ENCODE peak calls at places on chromosomes 6 and 20, in seven cellular contexts. Y is dorsolateral prefrontal cortex; W is lung; M is tibial artery; J is mucosa of descending colon; L is endothelial cell of umbilical vein; R is CD8-positive, alpha-beta memory T cell. H is an unnamed sample.

GRCh38 chr6:160349837-160350236 is 1.7 kb downstream of the SLC22A3 start:
- DNase-seq in W (no peak), R (no peak), J (no peak), Y (no peak), M (no peak), L (no peak), H (no peak)

GRCh38 chr20:4451487-4451886 is 270.2 kb upstream of the PRND start:
- DNase-seq in J (no peak), L (no peak), W (peak), Y (no peak), R (no peak), M (no peak), H (no peak)

GRCh38 chr6:43917878-43918382 is 147.9 kb downstream of the VEGFA start:
- DNase-seq in W (no peak), R (no peak), J (no peak), Y (no peak), L (no peak), M (no peak), H (no peak)

GRCh38 chr20:61764471-61765020 is 301.1 kb downstream of the TAF4 start:
- DNase-seq in R (no peak), W (no peak), Y (no peak), M (peak), J (no peak), L (no peak), H (no peak)

GRCh38 chr6:138161434-138162103 is at the start of gene ARFGEF3:
- DNase-seq in Y (peak), M (no peak), L (peak), R (peak), J (peak), W (peak), H (no peak)

GRCh38 chr20:56360899-56361199 is 2.1 kb downstream of the FAM210B start:
- DNase-seq in Y (no peak), W (no peak), R (no peak), M (no peak), J (no peak), L (no peak), H (no peak)

GRCh38 chr6:125432014-125432413 is 130.2 kb upstream of the HDDC2 start:
- DNase-seq in J (no peak), R (no peak), W (no peak), M (no peak), L (no peak), Y (no peak), H (no peak)

GRCh38 chr20:20215976-20216727 is 151.8 kb upstream of the INSM1 start:
- DNase-seq in W (no peak), L (no peak), Y (no peak), M (no peak), J (no peak), R (peak), H (no peak)

GRCh38 chr20:36334281-36335075 is 28.3 kb downstream of the DLGAP4 start:
- DNase-seq in W (no peak), L (no peak), M (no peak), Y (no peak), R (no peak), J (no peak), H (no peak)

GRCh38 chr20:33733654-33734576 is 2.1 kb downstream of the ZNF341 start:
- DNase-seq in M (no peak), Y (no peak), L (peak), W (peak), R (no peak), J (peak), H (no peak)

GRCh38 chr20:18857640-18858039 is 44.1 kb downstream of the SCP2D1 start:
- DNase-seq in W (no peak), R (no peak), M (no peak), J (no peak), L (no peak), Y (no peak), H (no peak)

GRCh38 chr6:112155900-112156299 is 68.5 kb downstream of the FAM229B start:
- DNase-seq in Y (no peak), W (no peak), J (no peak), M (no peak), L (peak), R (no peak), H (no peak)

GRCh38 chr6:150492941-150493340 is 106.7 kb upstream of the PLEKHG1 start:
- DNase-seq in Y (no peak), J (no peak), M (no peak), W (no peak), L (peak), R (no peak), H (no peak)

GRCh38 chr20:47950103-47950502 is 164.8 kb upstream of the SULF2 start:
- DNase-seq in M (no peak), W (no peak), L (peak), J (no peak), R (no peak), Y (no peak), H (no peak)

GRCh38 chr6:131053546-131054240 is 9.4 kb downstream of the EPB41L2 start:
- DNase-seq in L (no peak), R (no peak), Y (no peak), M (no peak), W (no peak), J (no peak), H (no peak)

GRCh38 chr20:20495719-20496474 is 128.0 kb downstream of the INSM1 start:
- DNase-seq in Y (no peak), R (no peak), W (no peak), M (no peak), L (no peak), J (no peak), H (no peak)

GRCh38 chr6:20415304-20416062 is 13.8 kb downstream of the E2F3 start:
- DNase-seq in W (no peak), J (no peak), R (no peak), M (no peak), Y (no peak), L (no peak), H (no peak)

GRCh38 chr6:20414711-20415110 is 13.0 kb downstream of the E2F3 start:
- DNase-seq in M (no peak), R (no peak), J (no peak), W (no peak), L (no peak), Y (no peak), H (no peak)

GRCh38 chr6:20416063-20416454 is 14.4 kb downstream of the E2F3 start:
- DNase-seq in Y (no peak), L (no peak), J (no peak), R (no peak), W (no peak), M (no peak), H (no peak)

GRCh38 chr6:20416567-20417345 is 15.1 kb downstream of the E2F3 start:
- DNase-seq in M (no peak), W (no peak), Y (no peak), J (no peak), R (no peak), L (no peak), H (no peak)

GRCh38 chr6:20417819-20418218 is 16.1 kb downstream of the E2F3 start:
- DNase-seq in R (no peak), J (no peak), L (no peak), W (no peak), Y (no peak), M (no peak), H (no peak)
- H3K4me3 ChIP-seq in R (no peak), J (no peak), L (no peak), W (no peak), Y (no peak), M (no peak), H (no peak)

GRCh38 chr6:16751251-16751946 is 9.9 kb downstream of the ATXN1 start:
- DNase-seq in Y (no peak), L (no peak), M (no peak), R (no peak), W (no peak), J (no peak), H (no peak)
- H3K4me3 ChIP-seq in Y (no peak), L (no peak), M (no peak), R (no peak), W (no peak), J (no peak), H (no peak)

GRCh38 chr6:1390805-1391511 is 1.6 kb downstream of the FOXF2 start:
- DNase-seq in L (no peak), R (no peak), Y (no peak), J (no peak), M (no peak), W (no peak), H (no peak)
- H3K4me3 ChIP-seq in L (no peak), R (no peak), Y (peak), J (peak), M (peak), W (peak), H (peak)

GRCh38 chr20:5602346-5602745 is 147.9 kb upstream of the SHLD1 start:
- DNase-seq in M (no peak), J (no peak), Y (no peak), R (no peak), L (no peak), W (no peak), H (no peak)

GRCh38 chr20:5606347-5606746 is 143.9 kb upstream of the SHLD1 start:
- DNase-seq in W (no peak), J (no peak), M (no peak), Y (no peak), L (no peak), R (no peak), H (no peak)

GRCh38 chr20:5608448-5609161 is 141.6 kb upstream of the SHLD1 start:
- DNase-seq in M (no peak), W (no peak), L (peak), R (no peak), J (no peak), Y (no peak), H (no peak)

GRCh38 chr20:5612476-5613291 is 137.5 kb upstream of the SHLD1 start:
- DNase-seq in Y (no peak), L (peak), W (no peak), J (no peak), R (no peak), M (no peak), H (no peak)

GRCh38 chr20:5608104-5608447 is 142.1 kb upstream of the SHLD1 start:
- DNase-seq in W (no peak), Y (no peak), M (no peak), R (no peak), J (no peak), L (no peak), H (no peak)
- H3K4me3 ChIP-seq in W (no peak), Y (peak), M (no peak), R (peak), J (no peak), L (no peak), H (no peak)

GRCh38 chr6:4450237-4450636 is 314.9 kb upstream of the ECI2 start:
- DNase-seq in M (no peak), Y (no peak), J (no peak), R (no peak), W (no peak), L (no peak), H (no peak)

GRCh38 chr6:4447646-4448315 is 312.4 kb upstream of the ECI2 start:
- DNase-seq in M (no peak), W (no peak), J (no peak), L (no peak), R (no peak), Y (no peak), H (no peak)

GRCh38 chr6:4451101-4451500 is 315.7 kb upstream of the ECI2 start:
- DNase-seq in M (no peak), J (no peak), W (no peak), L (no peak), Y (no peak), R (no peak), H (no peak)

GRCh38 chr6:4449409-4449808 is 314.0 kb upstream of the ECI2 start:
- DNase-seq in M (no peak), Y (no peak), W (no peak), R (no peak), J (no peak), L (no peak), H (no peak)

GRCh38 chr6:4446982-4447381 is 311.6 kb upstream of the ECI2 start:
- DNase-seq in M (no peak), L (no peak), J (no peak), R (no peak), Y (no peak), W (no peak), H (no peak)
- H3K4me3 ChIP-seq in M (no peak), L (no peak), J (no peak), R (no peak), Y (no peak), W (no peak), H (no peak)

H was measured in vagina.